ENCODE peak calls at places on chromosomes 7 and 10, in four cellular contexts. One of them, this sample, is unnamed. For H3K4me1, the result is how much of the 10 kb centered on the place peaks cover.

GRCh38 chr10:50275650-50276235 is 24.4 kb upstream of the ASAH2 start:
- DNase-seq in tibial nerve: peak
- DNase-seq in K562: peak
- DNase-seq in Peyer's patch: peak
- DNase-seq in this sample: no peak

GRCh38 chr10:72310241-72310633 is 36.5 kb downstream of the DDIT4 start:
- DNase-seq in Peyer's patch: no peak
- DNase-seq in tibial nerve: no peak
- DNase-seq in K562: no peak
- DNase-seq in this sample: no peak

GRCh38 chr10:69869291-69869841 is 67.7 kb downstream of the COL13A1 start:
- DNase-seq in tibial nerve: no peak
- DNase-seq in Peyer's patch: peak
- DNase-seq in K562: no peak
- DNase-seq in this sample: no peak

GRCh38 chr7:1397491-1398327 is 61.6 kb downstream of the MICALL2 start:
- DNase-seq in K562: peak
- DNase-seq in tibial nerve: no peak
- DNase-seq in Peyer's patch: no peak
- DNase-seq in this sample: no peak

GRCh38 chr7:44978511-44979366 is at the start of gene MYO1G:
- DNase-seq in K562: no peak
- DNase-seq in tibial nerve: no peak
- DNase-seq in Peyer's patch: no peak
- DNase-seq in this sample: no peak

GRCh38 chr10:110207805-110208613 is 604 bp downstream of the MXI1 start:
- DNase-seq in K562: peak
- DNase-seq in tibial nerve: no peak
- DNase-seq in Peyer's patch: peak
- DNase-seq in this sample: peak

GRCh38 chr10:70551971-70552422 is 50.5 kb downstream of the PRF1 start:
- DNase-seq in tibial nerve: peak
- DNase-seq in Peyer's patch: no peak
- DNase-seq in K562: no peak
- DNase-seq in this sample: no peak

GRCh38 chr10:116744163-116744788 is 1.9 kb upstream of the HSPA12A start:
- DNase-seq in tibial nerve: no peak
- DNase-seq in Peyer's patch: no peak
- DNase-seq in K562: no peak
- DNase-seq in this sample: no peak

GRCh38 chr7:30984359-30985107 is 20.8 kb downstream of the GHRHR start:
- DNase-seq in K562: no peak
- DNase-seq in Peyer's patch: peak
- DNase-seq in tibial nerve: no peak
- DNase-seq in this sample: peak

GRCh38 chr10:73744690-73744994 is 470 bp downstream of the SEC24C start:
- DNase-seq in K562: peak
- DNase-seq in Peyer's patch: no peak
- DNase-seq in tibial nerve: peak
- DNase-seq in this sample: peak

GRCh38 chr10:124560377-124560776 is 98.8 kb downstream of the LHPP start:
- DNase-seq in tibial nerve: peak
- DNase-seq in K562: no peak
- DNase-seq in Peyer's patch: peak
- DNase-seq in this sample: peak

GRCh38 chr7:27972272-27972671 is 208.3 kb downstream of the JAZF1 start:
- DNase-seq in tibial nerve: no peak
- DNase-seq in Peyer's patch: no peak
- DNase-seq in K562: no peak
- DNase-seq in this sample: no peak

GRCh38 chr7:157337316-157338149 is 729 bp downstream of the DNAJB6 start:
- DNase-seq in Peyer's patch: peak
- DNase-seq in tibial nerve: peak
- DNase-seq in K562: peak
- DNase-seq in this sample: peak

GRCh38 chr7:90453259-90453891 is 16.1 kb upstream of the PTTG1IP2 start:
- DNase-seq in Peyer's patch: no peak
- DNase-seq in K562: no peak
- DNase-seq in tibial nerve: no peak
- DNase-seq in this sample: no peak

GRCh38 chr10:15879058-15879457 is 18.8 kb upstream of the MINDY3 start:
- DNase-seq in tibial nerve: peak
- DNase-seq in K562: peak
- DNase-seq in Peyer's patch: no peak
- DNase-seq in this sample: no peak

GRCh38 chr10:61903991-61904350 is 2.5 kb downstream of the ARID5B start:
- DNase-seq in tibial nerve: no peak
- DNase-seq in Peyer's patch: no peak
- DNase-seq in K562: no peak
- DNase-seq in this sample: no peak

GRCh38 chr7:151139071-151139521 is 28.4 kb downstream of the GBX1 start:
- DNase-seq in Peyer's patch: no peak
- DNase-seq in tibial nerve: no peak
- DNase-seq in K562: no peak
- DNase-seq in this sample: no peak

GRCh38 chr7:33905389-33906032 is at the start of gene BMPER:
- DNase-seq in Peyer's patch: peak
- DNase-seq in tibial nerve: no peak
- DNase-seq in K562: no peak
- DNase-seq in this sample: no peak

GRCh38 chr10:75612904-75613684 is 181.7 kb downstream of the LRMDA start:
- DNase-seq in Peyer's patch: no peak
- DNase-seq in tibial nerve: no peak
- DNase-seq in K562: no peak
- DNase-seq in this sample: peak

GRCh38 chr10:97737770-97738265 is 890 bp downstream of the ZFYVE27 start:
- DNase-seq in Peyer's patch: no peak
- DNase-seq in K562: peak
- DNase-seq in tibial nerve: no peak
- DNase-seq in this sample: no peak

GRCh38 chr10:28842321-28842720 is 165.0 kb downstream of the BAMBI start:
- DNase-seq in Peyer's patch: no peak
- DNase-seq in K562: no peak
- DNase-seq in tibial nerve: no peak
- DNase-seq in this sample: no peak

GRCh38 chr10:1670541-1671365 is 66.6 kb downstream of the ADARB2 start:
- DNase-seq in Peyer's patch: no peak
- DNase-seq in tibial nerve: no peak
- DNase-seq in K562: no peak
- DNase-seq in this sample: no peak

GRCh38 chr7:12403287-12404181 is at the start of gene VWDE:
- DNase-seq in K562: peak
- DNase-seq in Peyer's patch: peak
- DNase-seq in tibial nerve: no peak
- DNase-seq in this sample: no peak

GRCh38 chr7:27520828-27521790 is 141.6 kb downstream of the HIBADH start:
- DNase-seq in Peyer's patch: no peak
- DNase-seq in K562: no peak
- DNase-seq in tibial nerve: peak
- DNase-seq in this sample: no peak

GRCh38 chr7:113013761-113014449 is 72.7 kb downstream of the GPR85 start:
- DNase-seq in Peyer's patch: peak
- DNase-seq in tibial nerve: no peak
- DNase-seq in K562: no peak
- DNase-seq in this sample: no peak

GRCh38 chr10:113005380-113005779 is 55.3 kb downstream of the TCF7L2 start:
- DNase-seq in tibial nerve: no peak
- DNase-seq in K562: no peak
- DNase-seq in Peyer's patch: no peak
- DNase-seq in this sample: no peak

GRCh38 chr10:27506280-27506679 is 2.2 kb downstream of the RAB18 start:
- DNase-seq in Peyer's patch: no peak
- DNase-seq in K562: no peak
- DNase-seq in tibial nerve: no peak
- DNase-seq in this sample: no peak

GRCh38 chr7:31778296-31778695 is 91.3 kb downstream of the PPP1R17 start:
- DNase-seq in tibial nerve: no peak
- DNase-seq in Peyer's patch: no peak
- DNase-seq in K562: no peak
- DNase-seq in this sample: no peak

GRCh38 chr10:409403-410040 is 274.3 kb downstream of the ZMYND11 start:
- DNase-seq in K562: no peak
- DNase-seq in tibial nerve: no peak
- DNase-seq in Peyer's patch: no peak
- DNase-seq in this sample: no peak

GRCh38 chr7:100705341-100705752 is 574 bp upstream of the POP7 start:
- DNase-seq in Peyer's patch: peak
- DNase-seq in tibial nerve: peak
- DNase-seq in K562: peak
- DNase-seq in this sample: peak

GRCh38 chr7:138097064-138097741 is 20.9 kb downstream of the AKR1D1 start:
- DNase-seq in K562: peak
- DNase-seq in tibial nerve: no peak
- DNase-seq in Peyer's patch: no peak
- DNase-seq in this sample: no peak

GRCh38 chr7:156985101-156985967 is 25.1 kb downstream of the MNX1 start:
- DNase-seq in tibial nerve: no peak
- DNase-seq in K562: no peak
- DNase-seq in Peyer's patch: no peak
- DNase-seq in this sample: no peak

GRCh38 chr10:26881600-26882331 is 21.0 kb upstream of the ABI1 start:
- DNase-seq in K562: peak
- DNase-seq in Peyer's patch: no peak
- DNase-seq in tibial nerve: no peak
- DNase-seq in this sample: no peak

GRCh38 chr10:31961264-31961663 is 32.6 kb upstream of the ARHGAP12 start:
- DNase-seq in K562: no peak
- DNase-seq in tibial nerve: no peak
- DNase-seq in Peyer's patch: no peak
- DNase-seq in this sample: no peak

GRCh38 chr10:34083567-34083966 is 731.5 kb downstream of the PARD3 start:
- DNase-seq in K562: no peak
- DNase-seq in tibial nerve: no peak
- DNase-seq in Peyer's patch: no peak
- DNase-seq in this sample: no peak

GRCh38 chr7:94301024-94301588 is 93.6 kb upstream of the COL1A2 start:
- DNase-seq in Peyer's patch: no peak
- DNase-seq in tibial nerve: peak
- DNase-seq in K562: peak
- DNase-seq in this sample: peak
- TF ChIP-seq CTCF in Peyer's patch: no peak
- TF ChIP-seq CTCF in tibial nerve: no peak
- TF ChIP-seq CTCF in K562: peak
- TF ChIP-seq CTCF in this sample: peak

GRCh38 chr10:59323831-59324401 is 38.4 kb downstream of the FAM13C start:
- DNase-seq in tibial nerve: no peak
- DNase-seq in Peyer's patch: no peak
- DNase-seq in K562: no peak
- DNase-seq in this sample: no peak

GRCh38 chr10:59324597-59324996 is 37.8 kb downstream of the FAM13C start:
- DNase-seq in tibial nerve: no peak
- DNase-seq in K562: no peak
- DNase-seq in Peyer's patch: no peak
- DNase-seq in this sample: no peak

GRCh38 chr10:59325116-59325515 is 37.2 kb downstream of the FAM13C start:
- DNase-seq in K562: no peak
- DNase-seq in Peyer's patch: no peak
- DNase-seq in tibial nerve: no peak
- DNase-seq in this sample: no peak

GRCh38 chr10:59322131-59322530 is 40.2 kb downstream of the FAM13C start:
- DNase-seq in K562: no peak
- DNase-seq in Peyer's patch: no peak
- DNase-seq in tibial nerve: no peak
- DNase-seq in this sample: no peak

GRCh38 chr10:59323036-59323459 is 39.3 kb downstream of the FAM13C start:
- DNase-seq in tibial nerve: no peak
- DNase-seq in Peyer's patch: no peak
- DNase-seq in K562: no peak
- DNase-seq in this sample: no peak
- H3K27ac ChIP-seq in tibial nerve: no peak
- H3K27ac ChIP-seq in Peyer's patch: peak
- H3K27ac ChIP-seq in K562: no peak
- H3K27ac ChIP-seq in this sample: peak

GRCh38 chr7:133796778-133797177 is 330.4 kb upstream of the LRGUK start:
- DNase-seq in tibial nerve: no peak
- DNase-seq in Peyer's patch: no peak
- DNase-seq in K562: no peak
- DNase-seq in this sample: no peak
- H3K4me1 ChIP-seq in tibial nerve: under half
- H3K4me1 ChIP-seq in Peyer's patch: under half
- H3K4me1 ChIP-seq in K562: under half
- H3K4me1 ChIP-seq in this sample: under half

GRCh38 chr7:87797395-87797794 is 78.8 kb downstream of the SLC25A40 start:
- DNase-seq in Peyer's patch: no peak
- DNase-seq in K562: no peak
- DNase-seq in tibial nerve: no peak
- DNase-seq in this sample: no peak

GRCh38 chr7:87797798-87798403 is 78.3 kb downstream of the SLC25A40 start:
- DNase-seq in K562: peak
- DNase-seq in tibial nerve: peak
- DNase-seq in Peyer's patch: no peak
- DNase-seq in this sample: no peak
- TF ChIP-seq CTCF in K562: peak
- TF ChIP-seq CTCF in tibial nerve: peak
- TF ChIP-seq CTCF in Peyer's patch: peak
- TF ChIP-seq CTCF in this sample: peak

DNA sequence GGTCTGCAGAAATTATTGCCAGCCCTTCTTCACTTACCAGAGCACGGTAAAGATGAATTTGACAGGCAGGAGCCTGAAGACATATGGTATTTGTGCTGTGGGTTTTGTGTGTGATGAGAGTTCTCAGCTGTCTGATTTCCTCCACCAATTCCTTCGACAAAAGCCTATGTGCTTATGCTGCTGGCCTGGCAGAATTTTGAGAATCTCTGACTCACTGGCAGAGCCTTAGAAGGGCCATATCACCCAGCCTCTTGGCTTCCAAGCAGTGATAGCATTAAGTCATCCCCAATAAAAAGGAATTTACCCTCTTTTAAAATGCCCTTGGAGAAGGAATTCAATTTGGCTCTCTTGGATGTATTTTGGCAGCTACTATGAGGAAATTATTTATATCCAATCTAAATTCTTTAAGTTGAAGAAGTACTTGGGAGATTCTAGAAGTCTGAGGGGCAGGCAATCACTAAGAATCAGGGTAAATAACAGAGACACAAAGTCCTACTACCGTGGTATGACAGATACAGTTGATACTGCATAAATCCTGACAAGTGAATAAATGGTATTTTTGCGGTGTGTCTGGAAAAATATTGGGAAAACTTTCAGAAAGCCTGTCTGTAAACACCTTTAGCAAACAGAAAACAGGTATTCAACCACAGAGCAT is 68.6 kb upstream of the EFCAB10 start:
- DNase-seq in Peyer's patch: no peak
- DNase-seq in K562: no peak
- DNase-seq in tibial nerve: no peak
- DNase-seq in this sample: no peak
- H3K27ac ChIP-seq in Peyer's patch: no peak
- H3K27ac ChIP-seq in K562: no peak
- H3K27ac ChIP-seq in tibial nerve: peak
- H3K27ac ChIP-seq in this sample: no peak